ENCODE peak calls at places on chromosome 4, in eight cellular contexts. K, S, V, A, D, T, B and Z are unnamed samples.

GRCh38 chr4:163256680-163257343 is 75.6 kb downstream of the NPY1R start:
- DNase-seq in B (no peak), S (no peak), T (no peak), D (no peak), K (no peak), A (no peak), V (no peak), Z (peak)

GRCh38 chr4:100742045-100742444 is 224.2 kb upstream of the EMCN start:
- DNase-seq in B (peak), V (peak), T (peak), K (peak), D (no peak), A (peak), S (no peak), Z (peak)

GRCh38 chr4:7339751-7340552 is 94.8 kb downstream of the PSAPL1 start:
- DNase-seq in B (no peak), V (no peak), S (no peak), T (no peak), K (no peak), A (no peak), D (no peak), Z (no peak)

GRCh38 chr4:72377491-72378194 is 191.4 kb downstream of the ADAMTS3 start:
- DNase-seq in A (no peak), D (no peak), T (no peak), S (no peak), B (peak), K (peak), V (peak), Z (no peak)

GRCh38 chr4:150140774-150141400 is 62.6 kb downstream of the DCLK2 start:
- DNase-seq in B (peak), T (peak), V (peak), K (peak), D (no peak), A (no peak), S (no peak), Z (no peak)

GRCh38 chr4:103076777-103077347 is 301 bp upstream of the SLC9B2 start:
- DNase-seq in A (no peak), K (no peak), D (no peak), V (no peak), T (no peak), S (no peak), B (no peak), Z (no peak)

GRCh38 chr4:40194602-40195161 is 2.1 kb upstream of the RHOH start:
- DNase-seq in V (no peak), K (no peak), T (no peak), D (no peak), B (peak), S (peak), A (no peak), Z (no peak)

GRCh38 chr4:17811078-17811603 is 362 bp downstream of the NCAPG start:
- DNase-seq in D (no peak), S (no peak), A (no peak), T (no peak), B (no peak), K (peak), V (no peak), Z (peak)

GRCh38 chr4:138910914-138911336 is 104.7 kb upstream of the NOCT start:
- DNase-seq in K (peak), T (peak), B (peak), A (no peak), S (no peak), D (peak), V (peak), Z (peak)

GRCh38 chr4:52912608-52913007 is 50.5 kb downstream of the RASL11B start:
- DNase-seq in A (no peak), B (peak), V (peak), D (no peak), T (peak), S (no peak), K (peak), Z (peak)